ENCODE peak calls at places on chromosomes 16 and 17, in seven cellular contexts. Y is osteoblast, H is ascending aorta, Z is cardiac fibroblast, F is mesothelial cell of epicardium, W is neural crest cell, D is nephron progenitor cell. J is an unnamed sample.

GRCh38 chr16:76970087-76970744 is 220.8 kb upstream of the MON1B start:
- DNase-seq in Y (peak; percentile 3), H (no peak), Z (peak; percentile 22), F (no peak), W (no peak), D (no peak), J (no peak)

GRCh38 chr17:79980246-79981043 is 55.2 kb downstream of the TBC1D16 start:
- DNase-seq in Y (peak; percentile 38), H (no peak), Z (no peak), F (no peak), W (no peak), D (no peak), J (no peak)

GRCh38 chr16:3459401-3460090 is 16.1 kb downstream of the NAA60 start:
- DNase-seq in Y (peak; percentile 58), H (peak; percentile 11), Z (no peak), F (no peak), W (no peak), D (no peak), J (no peak)

GRCh38 chr16:3022697-3023414 is 886 bp downstream of the HCFC1R1 start:
- DNase-seq in Y (peak; percentile 92), H (peak; percentile 93), Z (peak; percentile 75), F (no peak), W (no peak), D (no peak), J (peak; percentile 51)

GRCh38 chr16:4874686-4875085 is 27.4 kb downstream of the UBN1 start:
- DNase-seq in Y (no peak), H (no peak), Z (no peak), F (no peak), W (no peak), D (no peak), J (no peak)

GRCh38 chr17:81057079-81057730 is 22.3 kb downstream of the BAIAP2 start:
- DNase-seq in Y (peak; percentile 89), H (no peak), Z (peak; percentile 68), F (peak; percentile 60), W (no peak), D (no peak), J (no peak)

GRCh38 chr16:8674413-8675022 is at the start of gene ABAT:
- DNase-seq in Y (peak; percentile 99), H (peak; percentile 94), Z (peak; percentile 80), F (peak; percentile 89), W (peak; percentile 77), D (peak; percentile 93), J (peak; percentile 93)

GRCh38 chr17:72489273-72489641 is 368.4 kb downstream of the SOX9 start:
- DNase-seq in Y (peak; percentile 76), H (no peak), Z (no peak), F (no peak), W (no peak), D (no peak), J (no peak)

GRCh38 chr16:1439058-1439698 is 5.2 kb downstream of the CCDC154 start:
- DNase-seq in Y (no peak), H (no peak), Z (no peak), F (no peak), W (no peak), D (no peak), J (peak; percentile 13)

GRCh38 chr16:64982581-64982980 is 139.3 kb downstream of the CDH11 start:
- DNase-seq in Y (no peak), H (no peak), Z (no peak), F (no peak), W (no peak), D (no peak), J (no peak)

GRCh38 chr17:12041316-12041715 is 20.6 kb downstream of the MAP2K4 start:
- DNase-seq in Y (peak; percentile 87), H (no peak), Z (peak; percentile 62), F (no peak), W (no peak), D (no peak), J (no peak)

GRCh38 chr17:38898291-38898679 is 27.1 kb upstream of the LASP1NB start:
- DNase-seq in Y (peak; percentile 26), H (no peak), Z (no peak), F (no peak), W (no peak), D (no peak), J (no peak)

GRCh38 chr17:76026714-76027158 is 370 bp downstream of the EVPL start:
- DNase-seq in Y (peak; percentile 58), H (no peak), Z (no peak), F (no peak), W (no peak), D (no peak), J (no peak)

GRCh38 chr16:73151225-73151624 is 103.3 kb upstream of the ZFHX3 start:
- DNase-seq in Y (no peak), H (no peak), Z (no peak), F (no peak), W (no peak), D (no peak), J (no peak)

GRCh38 chr16:82864332-82865040 is 237.7 kb downstream of the CDH13 start:
- DNase-seq in Y (no peak), H (no peak), Z (no peak), F (no peak), W (no peak), D (no peak), J (no peak)

GRCh38 chr17:33459078-33459940 is 166.2 kb upstream of the ASIC2 start:
- DNase-seq in Y (no peak), H (no peak), Z (no peak), F (no peak), W (no peak), D (peak; percentile 12), J (no peak)

GRCh38 chr16:68342620-68343019 is 31.8 kb downstream of the PRMT7 start:
- DNase-seq in Y (no peak), H (no peak), Z (no peak), F (no peak), W (no peak), D (no peak), J (no peak)

GRCh38 chr17:28910534-28910933 is 7.7 kb upstream of the DHRS13 start:
- DNase-seq in Y (no peak), H (no peak), Z (no peak), F (no peak), W (no peak), D (no peak), J (no peak)

DNA sequence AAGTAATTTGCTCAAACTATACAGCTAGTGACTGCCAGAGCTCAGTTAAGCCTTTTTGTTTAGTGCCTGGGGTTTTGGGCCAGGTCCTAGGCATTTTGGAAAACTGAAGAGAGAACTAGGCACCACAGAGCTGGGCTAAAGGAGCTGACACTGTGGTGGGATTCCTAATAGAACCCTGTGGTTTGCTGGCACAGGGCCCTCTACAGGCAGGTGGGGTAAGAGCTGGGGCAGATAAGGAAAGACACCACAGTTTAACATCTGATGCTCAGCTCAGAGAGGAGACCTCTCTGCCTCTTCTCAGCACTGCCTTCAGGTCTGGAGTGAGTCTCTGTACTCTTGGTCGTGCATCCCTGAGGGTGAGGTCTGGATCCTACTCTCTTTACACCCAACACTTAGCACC is 121.2 kb downstream of the SNX11 start:
- DNase-seq in Y (no peak), H (no peak), Z (no peak), F (no peak), W (no peak), D (no peak), J (no peak)
- TF ChIP-seq CTCF in Y (no peak), H (no peak), Z (no peak), F (no peak), W (no peak), D (no peak), J (no peak)

DNA sequence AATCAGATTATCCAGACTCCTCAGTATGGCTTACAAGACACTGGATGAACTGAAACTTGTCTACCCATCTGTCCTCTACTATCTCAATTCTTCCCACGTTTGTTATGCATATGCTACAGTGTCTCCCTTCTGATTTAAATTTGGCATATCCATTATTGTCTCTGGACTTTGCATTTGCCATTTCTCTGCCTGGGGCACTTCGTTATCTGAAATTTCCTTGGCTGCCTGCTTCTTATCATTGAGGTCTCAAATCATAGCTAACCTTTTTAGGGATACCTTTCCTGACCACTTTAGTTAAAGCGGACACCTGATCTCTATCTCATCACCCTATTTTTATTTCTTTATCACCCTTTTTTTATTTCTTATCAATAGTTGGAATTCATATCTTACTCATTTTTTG is 853.4 kb downstream of the KCNJ2 start:
- DNase-seq in Y (no peak), H (no peak), Z (no peak), F (no peak), W (no peak), D (no peak), J (no peak)
- TF ChIP-seq CTCF in Y (no peak), H (no peak), Z (no peak), F (no peak), W (no peak), D (no peak), J (no peak)

GRCh38 chr16:87839542-87840461 is 29.5 kb downstream of the SLC7A5 start:
- DNase-seq in Y (no peak), H (no peak), Z (no peak), F (no peak), W (no peak), D (no peak), J (no peak)
- TF ChIP-seq CTCF in Y (no peak), H (no peak), Z (no peak), F (no peak), W (no peak), D (no peak), J (no peak)

GRCh38 chr16:66026211-66026610 is 340.3 kb upstream of the CDH5 start:
- DNase-seq in Y (no peak), H (no peak), Z (peak; percentile 43), F (no peak), W (no peak), D (peak; percentile 15), J (no peak)
- TF ChIP-seq CTCF in Y (peak; percentile 51), H (peak; percentile 15), Z (peak; percentile 19), F (no peak), W (peak; percentile 36), D (peak; percentile 38), J (no peak)

DNA sequence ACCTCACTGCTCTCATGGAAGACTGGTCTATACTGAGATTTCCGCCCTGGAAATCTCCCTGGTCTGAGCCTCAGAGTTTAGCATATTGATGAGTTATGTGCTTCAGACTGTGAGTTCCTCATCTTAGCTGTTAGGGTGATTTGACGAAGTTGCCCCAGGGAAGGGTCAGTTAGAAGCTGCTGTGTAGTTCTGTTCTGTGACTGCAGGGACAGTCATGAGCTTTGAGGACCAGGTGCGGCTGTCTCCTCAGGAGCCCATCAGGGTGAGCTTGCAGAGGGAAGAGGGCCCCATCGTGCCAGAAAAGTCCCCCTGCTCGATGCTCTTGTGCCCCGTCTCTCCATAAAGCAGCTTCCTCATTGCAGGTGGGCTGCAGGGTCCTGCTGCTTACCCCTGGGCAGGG is 28.3 kb upstream of the IL17C start:
- DNase-seq in Y (peak; percentile 73), H (no peak), Z (no peak), F (no peak), W (no peak), D (no peak), J (no peak)
- TF ChIP-seq CTCF in Y (peak; percentile 19), H (no peak), Z (peak; percentile 13), F (no peak), W (peak; percentile 26), D (peak; percentile 41), J (peak; percentile 53)

J was measured in glutamatergic neuron.